ENCODE peak calls at places on chromosomes 13 and 19, in nine cellular contexts. L, W, M, J, V, G, A, F and Q are unnamed samples.

GRCh38 chr13:92991687-92992086 is 234.9 kb upstream of the GPC6 start:
- DNase-seq in V (no peak), L (no peak), W (no peak), F (no peak), M (no peak), G (no peak), J (peak; percentile 22), A (no peak), Q (no peak)

GRCh38 chr13:50352720-50353491 is 337.7 kb downstream of the KCNRG start:
- DNase-seq in G (no peak), A (no peak), L (no peak), W (no peak), V (no peak), F (no peak), M (no peak), J (no peak), Q (no peak)

GRCh38 chr13:76000131-76000530 is 364.0 kb downstream of the LMO7 start:
- DNase-seq in A (no peak), V (no peak), M (no peak), J (no peak), L (no peak), W (no peak), F (no peak), G (no peak), Q (no peak)

GRCh38 chr13:109684836-109685602 is 101.4 kb downstream of the IRS2 start:
- DNase-seq in A (peak; percentile 21), F (no peak), J (no peak), V (no peak), G (peak; percentile 17), W (no peak), L (no peak), M (no peak), Q (peak; percentile 61)

GRCh38 chr19:40604647-40605200 is 3.6 kb downstream of the LTBP4 start:
- DNase-seq in M (no peak), G (no peak), L (no peak), W (no peak), J (no peak), F (no peak), A (no peak), V (no peak), Q (no peak)

GRCh38 chr13:55361141-55361540 is 1779.6 kb upstream of the PRR20A start:
- DNase-seq in F (no peak), W (peak; percentile 3), A (no peak), V (no peak), L (no peak), M (no peak), J (no peak), G (peak; percentile 65), Q (no peak)

GRCh38 chr19:30344446-30345425 is 27.4 kb upstream of the ZNF536 start:
- DNase-seq in L (no peak), J (no peak), W (no peak), A (no peak), M (no peak), G (peak; percentile 7), V (no peak), F (no peak), Q (no peak)

GRCh38 chr19:50478901-50479715 is 2.5 kb upstream of the GARIN5A start:
- DNase-seq in F (no peak), A (no peak), M (no peak), J (peak; percentile 56), W (peak; percentile 32), G (peak; percentile 32), V (no peak), L (no peak), Q (no peak)

GRCh38 chr13:96527497-96527896 is 437.6 kb downstream of the HS6ST3 start:
- DNase-seq in F (no peak), A (no peak), V (no peak), L (no peak), J (no peak), M (no peak), W (no peak), G (no peak), Q (no peak)

GRCh38 chr13:25085125-25085742 is 10.7 kb upstream of the PABPC3 start:
- DNase-seq in L (no peak), V (no peak), J (peak; percentile 26), A (peak; percentile 22), M (peak; percentile 3), G (peak; percentile 11), W (peak; percentile 43), F (no peak), Q (no peak)

GRCh38 chr19:55082023-55082851 is 6.6 kb downstream of the EPS8L1 start:
- DNase-seq in L (no peak), W (peak; percentile 41), G (no peak), A (no peak), M (no peak), J (peak; percentile 45), V (peak; percentile 17), F (no peak), Q (no peak)

GRCh38 chr13:65095697-65096096 is 2134.4 kb downstream of the PCDH9 start:
- DNase-seq in V (no peak), W (no peak), M (no peak), F (no peak), J (no peak), G (no peak), A (no peak), L (no peak), Q (no peak)